ENCODE peak calls at places on chromosomes 11 and 22, in four cellular contexts. G, C, Z and P are unnamed samples.
A peak's percentile ranks its signal among the peaks of the same experiment; 100 is the strongest.

GRCh38 chr11:15309296-15309695 is 194.6 kb downstream of the INSC start:
- DNase-seq in C (no peak), G (no peak), Z (no peak), P (no peak)

GRCh38 chr22:44739024-44739423 is 13.4 kb upstream of the ARHGAP8 start:
- DNase-seq in Z (no peak), G (no peak), C (peak; percentile 17), P (peak; percentile 64)

GRCh38 chr11:133894956-133895549 is 49.7 kb upstream of the SPATA19 start:
- DNase-seq in Z (no peak), G (peak; percentile 24), C (peak; percentile 18), P (no peak)

GRCh38 chr11:58576792-58577440 is 1.3 kb upstream of the LPXN start:
- DNase-seq in G (no peak), Z (peak; percentile 34), C (peak; percentile 5), P (no peak)

GRCh38 chr22:25407859-25408229 is 156.6 kb upstream of the GRK3 start:
- DNase-seq in G (no peak), C (no peak), Z (no peak), P (no peak)

GRCh38 chr11:38990139-38990538 is 2392.1 kb upstream of the RAG2 start:
- DNase-seq in C (no peak), G (no peak), Z (no peak), P (no peak)

GRCh38 chr11:63813035-63813562 is at the start of gene SPINDOC:
- DNase-seq in C (peak; percentile 98), G (no peak), Z (peak; percentile 76), P (peak; percentile 96)

GRCh38 chr11:76167590-76167989 is 38.7 kb downstream of the WNT11 start:
- DNase-seq in Z (no peak), C (no peak), G (no peak), P (no peak)

GRCh38 chr11:61999141-61999975 is 31.9 kb upstream of the FTH1 start:
- DNase-seq in C (no peak), G (no peak), Z (no peak), P (no peak)

GRCh38 chr11:23310276-23310675 is 450.0 kb upstream of the CCDC179 start:
- DNase-seq in C (no peak), Z (no peak), G (no peak), P (no peak)

GRCh38 chr22:45837507-45837906 is 139.5 kb downstream of the WNT7B start:
- DNase-seq in G (no peak), Z (no peak), C (no peak), P (no peak)

GRCh38 chr22:30495041-30495784 is 10.3 kb downstream of the SEC14L4 start:
- DNase-seq in G (no peak), C (no peak), Z (no peak), P (no peak)

GRCh38 chr11:36376888-36377758 is 81.0 kb downstream of the PRR5L start:
- DNase-seq in Z (peak; percentile 34), G (no peak), C (peak; percentile 79), P (peak; percentile 92)

GRCh38 chr11:27279491-27279890 is 83.5 kb downstream of the CCDC34 start:
- DNase-seq in G (no peak), C (no peak), Z (no peak), P (no peak)

GRCh38 chr11:10898003-10898762 is 40.3 kb upstream of the ZBED5 start:
- DNase-seq in C (no peak), G (no peak), Z (no peak), P (no peak)

GRCh38 chr11:8369592-8370205 is 106.0 kb upstream of the LMO1 start:
- DNase-seq in G (no peak), C (no peak), Z (no peak), P (no peak)

GRCh38 chr11:57248780-57249383 is 11.8 kb upstream of the APLNR start:
- DNase-seq in G (no peak), C (peak; percentile 82), Z (peak; percentile 40), P (peak; percentile 72)

GRCh38 chr11:111836766-111837165 is 34.6 kb downstream of the ALG9 start:
- DNase-seq in Z (no peak), C (no peak), G (peak; percentile 46), P (no peak)

GRCh38 chr11:102153082-102153481 is 42.8 kb downstream of the YAP1 start:
- DNase-seq in G (no peak), C (no peak), Z (no peak), P (no peak)

GRCh38 chr11:75714211-75714610 is 3.4 kb upstream of the MOGAT2 start:
- DNase-seq in C (peak; percentile 60), Z (no peak), G (no peak), P (no peak)

GRCh38 chr11:56842829-56843794 is 94.6 kb upstream of the OR9G4 start:
- DNase-seq in Z (no peak), G (no peak), C (no peak), P (no peak)

GRCh38 chr11:72598901-72599300 is 75.3 kb downstream of the PDE2A start:
- DNase-seq in C (peak; percentile 83), Z (peak; percentile 64), G (no peak), P (no peak)

GRCh38 chr22:24694971-24695928 is 79.3 kb downstream of the PIWIL3 start:
- DNase-seq in G (no peak), C (no peak), Z (no peak), P (peak; percentile 90)

GRCh38 chr11:12088047-12088481 is 22.3 kb upstream of the MICAL2 start:
- DNase-seq in Z (no peak), C (no peak), G (no peak), P (no peak)

GRCh38 chr11:29685361-29685760 is 331.5 kb downstream of the KCNA4 start:
- DNase-seq in Z (no peak), C (no peak), G (no peak), P (no peak)

GRCh38 chr11:90222152-90222458 is 744 bp downstream of the CHORDC1 start:
- DNase-seq in C (no peak), Z (no peak), G (no peak), P (no peak)

GRCh38 chr11:36602143-36602542 is 4.1 kb upstream of the RAG2 start:
- DNase-seq in G (no peak), Z (no peak), C (no peak), P (no peak)

GRCh38 chr22:30519842-30520425 is 14.4 kb upstream of the SEC14L4 start:
- DNase-seq in C (no peak), Z (no peak), G (no peak), P (no peak)

GRCh38 chr11:109309153-109309552 is 112.8 kb upstream of the C11orf87 start:
- DNase-seq in G (no peak), Z (no peak), C (peak; percentile 17), P (no peak)

GRCh38 chr11:58503361-58503856 is 4.5 kb downstream of the OR5B21 start:
- DNase-seq in C (no peak), G (peak; percentile 51), Z (no peak), P (no peak)

GRCh38 chr22:41041532-41041931 is 50.9 kb upstream of the EP300 start:
- DNase-seq in Z (no peak), C (no peak), G (no peak), P (no peak)
- TF ChIP-seq EP300 in Z (no peak), C (no peak), G (no peak), P (no peak)

GRCh38 chr22:35731321-35731720 is 13.6 kb downstream of the APOL5 start:
- DNase-seq in C (no peak), G (no peak), Z (no peak), P (no peak)

GRCh38 chr22:35733036-35733435 is 15.4 kb downstream of the APOL5 start:
- DNase-seq in C (no peak), Z (no peak), G (no peak), P (no peak)

GRCh38 chr22:35733742-35734516 is 16.3 kb downstream of the APOL5 start:
- DNase-seq in C (no peak), G (no peak), Z (no peak), P (no peak)

GRCh38 chr22:35734517-35734827 is 16.8 kb downstream of the APOL5 start:
- DNase-seq in C (no peak), G (no peak), Z (no peak), P (no peak)

GRCh38 chr22:35732116-35732515 is 14.4 kb downstream of the APOL5 start:
- DNase-seq in G (no peak), Z (no peak), C (no peak), P (no peak)
- H3K4me3 ChIP-seq in G (no peak overlapping the region), Z (no peak overlapping the region), C (no peak overlapping the region), P (no peak overlapping the region)

GRCh38 chr11:46346886-46347636 is at the start of gene DGKZ:
- DNase-seq in Z (peak; percentile 88), C (peak; percentile 100), G (no peak), P (peak; percentile 98)
- TF ChIP-seq EP300 in Z (no peak), C (no peak), G (no peak), P (no peak)

GRCh38 chr11:94400075-94400838 is 962 bp downstream of the GPR83 start:
- DNase-seq in G (no peak), Z (no peak), C (peak; percentile 58), P (no peak)
- H3K4me3 ChIP-seq in G (no peak overlapping the region), Z (no peak overlapping the region), C (no peak overlapping the region), P (no peak overlapping the region)

GRCh38 chr22:26483043-26483438 is 542 bp downstream of the HPS4 start:
- DNase-seq in Z (no peak), C (no peak), G (no peak), P (no peak)
- TF ChIP-seq EP300 in Z (no peak), C (no peak), G (no peak), P (no peak)

GRCh38 chr22:20155330-20156041 is 4.6 kb upstream of the CCDC188 start:
- DNase-seq in Z (no peak), G (no peak), C (peak; percentile 96), P (peak; percentile 88)
- H3K4me3 ChIP-seq in Z (no peak overlapping the region), G (no peak overlapping the region), C (peak overlapping the region; percentile 66), P (peak overlapping the region; percentile 18)

DNA sequence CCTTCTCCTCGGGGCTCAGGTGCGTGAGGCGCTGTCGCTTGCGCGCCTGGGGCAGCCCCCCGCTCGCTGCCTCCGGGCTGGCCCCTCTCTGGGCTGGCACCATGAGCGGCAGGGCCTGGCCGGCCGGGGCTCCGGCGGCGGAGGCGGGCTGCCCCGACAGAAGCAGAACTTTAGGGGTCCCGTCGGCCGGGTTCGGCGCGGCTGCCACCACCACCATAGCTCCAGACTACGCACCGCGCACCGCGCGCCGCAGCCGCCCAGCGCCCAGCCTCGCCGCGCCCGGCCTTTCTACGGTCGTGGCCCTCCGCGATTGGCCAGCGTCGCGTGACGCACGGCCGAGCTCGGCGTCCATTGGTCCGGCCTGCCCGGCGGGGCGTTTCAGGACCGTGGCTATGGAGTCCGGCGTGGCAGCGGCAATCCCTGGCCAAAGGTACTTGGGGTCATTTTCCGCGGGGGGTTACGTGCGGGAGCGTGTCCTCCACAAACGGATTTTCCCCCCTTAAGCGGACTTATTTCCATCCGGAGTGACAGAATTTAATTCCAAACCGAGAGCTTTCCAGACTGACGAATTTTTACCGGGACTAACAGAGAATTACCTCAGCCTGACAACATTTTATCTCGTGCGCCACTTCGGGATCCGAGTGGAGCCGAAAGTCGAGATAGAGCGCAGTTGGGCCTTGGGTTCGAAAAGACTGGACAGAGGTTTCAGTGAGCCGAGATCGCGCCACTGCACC is at the start of gene XBP1:
- DNase-seq in C (peak; percentile 98), G (peak; percentile 63), Z (peak; percentile 95), P (peak; percentile 94)
- TF ChIP-seq EP300 in C (no peak), G (no peak), Z (no peak), P (no peak)